ENCODE peak calls at places on chromosomes 3 and 15, in ten cellular contexts. B is B cell; X is HFFc6; C is stimulated activated CD4-positive, alpha-beta T cell treated with anti-CD3 and anti-CD28 coated beads, TNF-alpha, amount 100 ng/mL, for 1 hour; M is neural crest cell; E is posterior cingulate gyrus; Y is activated CD4-positive, alpha-beta T cell treated with anti-CD3 and anti-CD28 coated beads for 48 hours; D is Daoy; A is NCI-H1105 treated with DMSO at 0.1 percent for 48 hours; L is heart left ventricle. H is an unnamed sample.

GRCh38 chr3:32384938-32385337 is 6.7 kb upstream of the CMTM7 start:
- DNase-seq in B (no peak), X (no peak), C (no peak), M (no peak), E (no peak), Y (no peak), D (peak), A (no peak), L (no peak), H (no peak)

GRCh38 chr3:55704521-55704920 is 217.4 kb upstream of the WNT5A start:
- DNase-seq in B (no peak), X (peak), C (no peak), M (no peak), E (no peak), Y (no peak), D (no peak), A (no peak), L (no peak), H (no peak)

GRCh38 chr3:146682176-146682575 is 77.0 kb upstream of the PLSCR5 start:
- DNase-seq in B (no peak), X (no peak), C (no peak), M (no peak), E (no peak), Y (no peak), D (no peak), A (peak), L (no peak), H (peak)

GRCh38 chr3:131143802-131144201 is 117.1 kb downstream of the NEK11 start:
- DNase-seq in B (no peak), X (no peak), C (no peak), M (no peak), E (no peak), Y (no peak), D (no peak), A (no peak), L (no peak), H (no peak)

GRCh38 chr3:123353852-123354238 is 95.0 kb downstream of the ADCY5 start:
- DNase-seq in B (no peak), X (peak), C (no peak), M (no peak), E (no peak), Y (no peak), D (peak), A (no peak), L (no peak), H (no peak)

GRCh38 chr15:44633603-44634002 is 29.9 kb downstream of the SPG11 start:
- DNase-seq in B (no peak), X (peak), C (no peak), M (no peak), E (no peak), Y (no peak), D (no peak), A (no peak), L (no peak), H (peak)

GRCh38 chr15:89112341-89112971 is 24.2 kb downstream of the ABHD2 start:
- DNase-seq in B (no peak), X (no peak), C (no peak), M (no peak), E (no peak), Y (no peak), D (peak), A (no peak), L (peak), H (no peak)

GRCh38 chr3:138373695-138374094 is 25.3 kb downstream of the MRAS start:
- DNase-seq in B (no peak), X (no peak), C (no peak), M (no peak), E (no peak), Y (no peak), D (no peak), A (no peak), L (no peak), H (no peak)

GRCh38 chr3:47429476-47430270 is 46.1 kb downstream of the SCAP start:
- DNase-seq in B (no peak), X (no peak), C (no peak), M (no peak), E (no peak), Y (no peak), D (no peak), A (no peak), L (no peak), H (no peak)